ENCODE peak calls at places on chromosome 2, in six cellular contexts. M is PC-3, K is GM23248, S is hepatocyte, R is neural progenitor cell, G is OCI-LY7. J is an unnamed sample.

GRCh38 chr2:95273911-95274290 is 348 bp upstream of the PROM2 start:
- DNase-seq in R (no peak), M (no peak), K (no peak), S (no peak), G (no peak), J (no peak)

GRCh38 chr2:197148401-197148800 is 162.2 kb downstream of the ANKRD44 start:
- DNase-seq in R (no peak), S (no peak), M (no peak), K (no peak), G (no peak), J (no peak)

GRCh38 chr2:9668686-9669338 is 38.0 kb upstream of the YWHAQ start:
- DNase-seq in S (no peak), G (no peak), R (no peak), K (peak; percentile 36), M (no peak), J (no peak)

GRCh38 chr2:47569658-47570398 is 166.9 kb downstream of the MSH2 start:
- DNase-seq in R (peak; percentile 75), G (no peak), M (no peak), S (peak; percentile 57), K (peak; percentile 32), J (peak; percentile 57)

GRCh38 chr2:216636570-216637450 is 3.6 kb downstream of the IGFBP2 start:
- DNase-seq in S (peak; percentile 86), R (peak; percentile 91), M (peak; percentile 88), K (no peak), G (no peak), J (peak; percentile 61)

GRCh38 chr2:26847663-26848335 is at the start of gene DPYSL5:
- DNase-seq in M (no peak), R (peak; percentile 98), K (no peak), G (no peak), S (peak; percentile 46), J (peak; percentile 94)

GRCh38 chr2:182862003-182862402 is 4.4 kb downstream of the FRZB start:
- DNase-seq in S (no peak), M (no peak), G (no peak), K (no peak), R (no peak), J (no peak)

GRCh38 chr2:194854941-194855340 is 802.1 kb upstream of the SLC39A10 start:
- DNase-seq in M (no peak), K (no peak), S (no peak), G (no peak), R (no peak), J (no peak)

GRCh38 chr2:169080250-169081035 is 11.1 kb downstream of the DHRS9 start:
- DNase-seq in S (no peak), K (no peak), G (peak; percentile 24), M (peak; percentile 46), R (no peak), J (no peak)

GRCh38 chr2:42743667-42744005 is 20.3 kb downstream of the OXER1 start:
- DNase-seq in K (no peak), M (no peak), G (no peak), R (no peak), S (no peak), J (no peak)

GRCh38 chr2:96239745-96240264 is 26.0 kb downstream of the TMEM127 start:
- DNase-seq in K (no peak), G (no peak), S (no peak), R (no peak), M (no peak), J (peak; percentile 23)

GRCh38 chr2:190698895-190699294 is 50.0 kb downstream of the NAB1 start:
- DNase-seq in S (no peak), K (peak; percentile 34), G (no peak), R (peak; percentile 77), M (no peak), J (peak; percentile 59)

GRCh38 chr2:74421248-74421870 is at the start of the genes C2orf81 and WDR54:
- DNase-seq in G (peak; percentile 97), K (peak; percentile 97), R (peak; percentile 97), M (peak; percentile 94), S (peak; percentile 85), J (peak; percentile 96)

GRCh38 chr2:162092656-162093556 is 18.9 kb upstream of the DPP4 start:
- DNase-seq in R (no peak), M (peak; percentile 94), K (peak; percentile 98), G (no peak), S (peak; percentile 75), J (no peak)

GRCh38 chr2:11028407-11028916 is 116.7 kb downstream of the KCNF1 start:
- DNase-seq in G (no peak), R (no peak), M (no peak), K (no peak), S (no peak), J (no peak)

GRCh38 chr2:227908266-227909054 is 37.0 kb downstream of the DAW1 start:
- DNase-seq in K (peak; percentile 39), S (no peak), G (no peak), M (peak; percentile 77), R (no peak), J (no peak)

GRCh38 chr2:32683520-32684086 is 55.8 kb downstream of the TTC27 start:
- DNase-seq in K (no peak), S (no peak), R (no peak), G (no peak), M (no peak), J (no peak)

GRCh38 chr2:15142069-15142689 is 419.0 kb downstream of the NBAS start:
- DNase-seq in M (peak; percentile 88), G (peak; percentile 98), K (no peak), S (no peak), R (no peak), J (no peak)

GRCh38 chr2:72040629-72041403 is 106.8 kb downstream of the CYP26B1 start:
- DNase-seq in S (no peak), R (no peak), G (no peak), K (peak; percentile 11), M (peak; percentile 56), J (no peak)

GRCh38 chr2:174051741-174052638 is 86.8 kb upstream of the SP3 start:
- DNase-seq in K (peak; percentile 76), S (peak; percentile 75), R (peak; percentile 46), M (peak; percentile 86), G (no peak), J (peak; percentile 58)

GRCh38 chr2:160394153-160394552 is 99.5 kb downstream of the RBMS1 start:
- DNase-seq in G (peak; percentile 71), S (no peak), K (no peak), M (no peak), R (no peak), J (no peak)

GRCh38 chr2:236766850-236767249 is 197.2 kb downstream of the ACKR3 start:
- DNase-seq in M (no peak), S (no peak), G (no peak), K (no peak), R (no peak), J (no peak)

GRCh38 chr2:218953366-218953954 is 6.0 kb upstream of the CDK5R2 start:
- DNase-seq in G (no peak), K (no peak), S (no peak), R (peak; percentile 16), M (no peak), J (peak; percentile 74)

GRCh38 chr2:168396131-168396530 is 59.9 kb upstream of the CERS6 start:
- DNase-seq in R (no peak), K (peak; percentile 45), S (no peak), M (no peak), G (no peak), J (no peak)

GRCh38 chr2:48427552-48427951 is 102.4 kb upstream of the STON1 start:
- DNase-seq in M (no peak), S (no peak), G (no peak), R (no peak), K (no peak), J (no peak)

GRCh38 chr2:170017848-170018492 is 160.0 kb upstream of the MYO3B start:
- DNase-seq in G (no peak), S (no peak), R (no peak), M (no peak), K (peak; percentile 6), J (no peak)

GRCh38 chr2:117832905-117833613 is 18.6 kb downstream of the DDX18 start:
- DNase-seq in R (peak; percentile 63), M (peak; percentile 24), G (no peak), S (peak; percentile 52), K (peak; percentile 74), J (peak; percentile 52)

GRCh38 chr2:150165988-150166965 is 321.2 kb downstream of the RND3 start:
- DNase-seq in K (no peak), R (no peak), M (peak; percentile 90), G (no peak), S (peak; percentile 6), J (no peak)

GRCh38 chr2:363823-364470 is 76.1 kb upstream of the ALKAL2 start:
- DNase-seq in M (no peak), S (no peak), K (no peak), G (no peak), R (no peak), J (no peak)

GRCh38 chr2:98702127-98702802 is 28.7 kb downstream of the MGAT4A start:
- DNase-seq in M (no peak), G (no peak), S (peak; percentile 73), R (no peak), K (no peak), J (no peak)

GRCh38 chr2:29878898-29879297 is 42.5 kb downstream of the ALK start:
- DNase-seq in S (no peak), M (peak; percentile 94), R (no peak), G (no peak), K (peak; percentile 23), J (no peak)

DNA sequence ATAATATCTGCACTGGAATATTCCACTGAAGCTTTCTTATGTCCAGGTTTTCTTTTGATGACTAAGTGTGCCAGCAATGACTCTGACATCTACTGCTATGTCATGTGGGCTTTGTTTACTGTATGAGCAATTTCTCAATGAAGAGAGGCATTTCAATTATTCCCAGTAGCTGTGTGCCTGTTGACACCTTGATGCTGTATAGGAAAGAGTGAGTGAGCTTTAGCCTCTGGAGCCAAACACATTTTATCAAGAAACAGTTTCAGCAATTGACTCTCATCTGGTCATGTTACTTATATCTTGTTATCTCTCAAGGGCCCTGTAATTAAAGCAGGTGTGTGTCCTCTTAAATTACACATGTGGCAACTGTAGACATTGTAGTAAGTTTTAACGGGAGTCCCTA is 493.2 kb upstream of the FANCL start:
- DNase-seq in S (peak; percentile 28), R (no peak), K (peak; percentile 57), M (peak; percentile 82), G (no peak), J (no peak)
- TF ChIP-seq EZH2phosphoT487 in S (no peak), R (no peak), K (no peak), M (no peak), G (no peak), J (no peak)

GRCh38 chr2:234701421-234701820 is 204.5 kb upstream of the ARL4C start:
- DNase-seq in S (no peak), R (no peak), G (no peak), K (no peak), M (no peak), J (no peak)
- TF ChIP-seq EZH2phosphoT487 in S (no peak), R (no peak), G (no peak), K (no peak), M (no peak), J (no peak)

DNA sequence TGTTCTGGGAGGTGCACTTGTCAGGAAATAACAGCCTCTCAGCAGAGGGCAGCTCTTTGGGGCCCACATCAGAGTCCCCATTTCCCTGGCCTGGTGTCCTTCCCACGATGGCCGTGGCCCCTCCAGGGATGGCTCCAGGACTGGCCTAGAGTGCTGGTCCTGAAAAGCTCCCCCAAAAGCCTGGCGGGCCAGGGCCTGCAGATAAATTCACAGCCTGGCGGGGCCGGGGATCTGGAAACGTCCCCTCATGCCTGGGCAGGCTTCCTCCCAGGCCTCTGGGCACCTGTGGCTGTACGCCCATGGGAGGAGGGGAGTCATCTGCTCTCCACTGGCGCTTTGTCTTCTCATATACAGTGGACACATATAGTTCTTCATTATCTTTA is 52.6 kb upstream of the HS6ST1 start:
- DNase-seq in K (no peak), M (no peak), S (no peak), R (no peak), G (no peak), J (no peak)
- TF ChIP-seq EZH2phosphoT487 in K (no peak), M (no peak), S (no peak), R (no peak), G (no peak), J (no peak)

GRCh38 chr2:1546023-1546591 is 132.8 kb downstream of the TPO start:
- DNase-seq in S (peak; percentile 79), M (peak; percentile 72), G (peak; percentile 20), K (peak; percentile 78), R (peak; percentile 71), J (peak; percentile 75)
- TF ChIP-seq EZH2phosphoT487 in S (no peak), M (no peak), G (no peak), K (no peak), R (no peak), J (no peak)

J was measured in GM23338.